ENCODE peak calls at places on chromosomes 2 and 18, in eight cellular contexts. One of them, this sample, is unnamed.

GRCh38 chr18:7902399-7902839 is 335.3 kb downstream of the PTPRM start:
- DNase-seq in sciatic nerve: no peak
- DNase-seq in DND-41: no peak
- DNase-seq in T-helper 17 cell: no peak
- DNase-seq in GDM1: no peak
- DNase-seq in HS-5: no peak
- DNase-seq in progenitor cell of endocrine pancreas: no peak
- DNase-seq in T-helper 1 cell: no peak
- DNase-seq in this sample: no peak

GRCh38 chr2:121246704-121247255 is 38.2 kb downstream of the TFCP2L1 start:
- DNase-seq in sciatic nerve: peak; percentile 18
- DNase-seq in DND-41: no peak
- DNase-seq in T-helper 17 cell: no peak
- DNase-seq in GDM1: no peak
- DNase-seq in HS-5: no peak
- DNase-seq in progenitor cell of endocrine pancreas: no peak
- DNase-seq in T-helper 1 cell: no peak
- DNase-seq in this sample: peak; percentile 43

GRCh38 chr2:210663574-210663973 is 107.2 kb downstream of the CPS1 start:
- DNase-seq in sciatic nerve: no peak
- DNase-seq in DND-41: no peak
- DNase-seq in T-helper 17 cell: no peak
- DNase-seq in GDM1: no peak
- DNase-seq in HS-5: no peak
- DNase-seq in progenitor cell of endocrine pancreas: no peak
- DNase-seq in T-helper 1 cell: no peak
- DNase-seq in this sample: no peak

GRCh38 chr18:11902522-11903292 is 5.4 kb downstream of the MPPE1 start:
- DNase-seq in sciatic nerve: no peak
- DNase-seq in DND-41: no peak
- DNase-seq in T-helper 17 cell: no peak
- DNase-seq in GDM1: no peak
- DNase-seq in HS-5: no peak
- DNase-seq in progenitor cell of endocrine pancreas: no peak
- DNase-seq in T-helper 1 cell: no peak
- DNase-seq in this sample: no peak

GRCh38 chr2:101223814-101224231 is 28.9 kb upstream of the CNOT11 start:
- DNase-seq in sciatic nerve: no peak
- DNase-seq in DND-41: peak; percentile 93
- DNase-seq in T-helper 17 cell: no peak
- DNase-seq in GDM1: peak; percentile 83
- DNase-seq in HS-5: no peak
- DNase-seq in progenitor cell of endocrine pancreas: no peak
- DNase-seq in T-helper 1 cell: peak; percentile 13
- DNase-seq in this sample: no peak

GRCh38 chr2:197168705-197169104 is 141.9 kb downstream of the ANKRD44 start:
- DNase-seq in sciatic nerve: peak; percentile 76
- DNase-seq in DND-41: peak; percentile 75
- DNase-seq in T-helper 17 cell: peak; percentile 31
- DNase-seq in GDM1: peak; percentile 75
- DNase-seq in HS-5: no peak
- DNase-seq in progenitor cell of endocrine pancreas: peak; percentile 41
- DNase-seq in T-helper 1 cell: peak; percentile 42
- DNase-seq in this sample: peak; percentile 68

GRCh38 chr18:36183987-36184386 is 3.3 kb upstream of the MOCOS start:
- DNase-seq in sciatic nerve: no peak
- DNase-seq in DND-41: no peak
- DNase-seq in T-helper 17 cell: no peak
- DNase-seq in GDM1: no peak
- DNase-seq in HS-5: no peak
- DNase-seq in progenitor cell of endocrine pancreas: no peak
- DNase-seq in T-helper 1 cell: no peak
- DNase-seq in this sample: no peak

GRCh38 chr2:17869128-17869527 is 9.3 kb upstream of the KCNS3 start:
- DNase-seq in sciatic nerve: no peak
- DNase-seq in DND-41: no peak
- DNase-seq in T-helper 17 cell: no peak
- DNase-seq in GDM1: no peak
- DNase-seq in HS-5: no peak
- DNase-seq in progenitor cell of endocrine pancreas: no peak
- DNase-seq in T-helper 1 cell: no peak
- DNase-seq in this sample: no peak

GRCh38 chr2:71856709-71857525 is 290.7 kb downstream of the CYP26B1 start:
- DNase-seq in sciatic nerve: no peak
- DNase-seq in DND-41: peak; percentile 56
- DNase-seq in T-helper 17 cell: no peak
- DNase-seq in GDM1: no peak
- DNase-seq in HS-5: no peak
- DNase-seq in progenitor cell of endocrine pancreas: no peak
- DNase-seq in T-helper 1 cell: no peak
- DNase-seq in this sample: peak; percentile 54

GRCh38 chr2:146634256-146635068 is 1210.4 kb upstream of the ACVR2A start:
- DNase-seq in sciatic nerve: no peak
- DNase-seq in DND-41: no peak
- DNase-seq in T-helper 17 cell: no peak
- DNase-seq in GDM1: no peak
- DNase-seq in HS-5: peak; percentile 86
- DNase-seq in progenitor cell of endocrine pancreas: no peak
- DNase-seq in T-helper 1 cell: no peak
- DNase-seq in this sample: no peak

GRCh38 chr2:196140213-196140612 is 31.2 kb downstream of the STK17B start:
- DNase-seq in sciatic nerve: no peak
- DNase-seq in DND-41: no peak
- DNase-seq in T-helper 17 cell: no peak
- DNase-seq in GDM1: no peak
- DNase-seq in HS-5: no peak
- DNase-seq in progenitor cell of endocrine pancreas: no peak
- DNase-seq in T-helper 1 cell: no peak
- DNase-seq in this sample: no peak

GRCh38 chr2:99729104-99729503 is 239.3 kb upstream of the REV1 start:
- DNase-seq in sciatic nerve: no peak
- DNase-seq in DND-41: no peak
- DNase-seq in T-helper 17 cell: no peak
- DNase-seq in GDM1: no peak
- DNase-seq in HS-5: no peak
- DNase-seq in progenitor cell of endocrine pancreas: no peak
- DNase-seq in T-helper 1 cell: no peak
- DNase-seq in this sample: no peak

GRCh38 chr2:1591978-1592907 is 152.1 kb downstream of the PXDN start:
- DNase-seq in sciatic nerve: peak; percentile 80
- DNase-seq in DND-41: no peak
- DNase-seq in T-helper 17 cell: no peak
- DNase-seq in GDM1: no peak
- DNase-seq in HS-5: no peak
- DNase-seq in progenitor cell of endocrine pancreas: peak; percentile 36
- DNase-seq in T-helper 1 cell: no peak
- DNase-seq in this sample: no peak

GRCh38 chr2:202072737-202073396 is at the start of gene KIAA2012:
- DNase-seq in sciatic nerve: no peak
- DNase-seq in DND-41: no peak
- DNase-seq in T-helper 17 cell: no peak
- DNase-seq in GDM1: no peak
- DNase-seq in HS-5: no peak
- DNase-seq in progenitor cell of endocrine pancreas: no peak
- DNase-seq in T-helper 1 cell: no peak
- DNase-seq in this sample: no peak

GRCh38 chr2:218229851-218230250 is 12.9 kb downstream of the ARPC2 start:
- DNase-seq in sciatic nerve: no peak
- DNase-seq in DND-41: peak; percentile 39
- DNase-seq in T-helper 17 cell: no peak
- DNase-seq in GDM1: no peak
- DNase-seq in HS-5: no peak
- DNase-seq in progenitor cell of endocrine pancreas: no peak
- DNase-seq in T-helper 1 cell: no peak
- DNase-seq in this sample: no peak

GRCh38 chr2:164014068-164014577 is 278.3 kb upstream of the FIGN start:
- DNase-seq in sciatic nerve: no peak
- DNase-seq in DND-41: no peak
- DNase-seq in T-helper 17 cell: no peak
- DNase-seq in GDM1: no peak
- DNase-seq in HS-5: no peak
- DNase-seq in progenitor cell of endocrine pancreas: no peak
- DNase-seq in T-helper 1 cell: no peak
- DNase-seq in this sample: no peak

GRCh38 chr2:193627187-193627917 is 1432.6 kb upstream of the TMEFF2 start:
- DNase-seq in sciatic nerve: no peak
- DNase-seq in DND-41: no peak
- DNase-seq in T-helper 17 cell: no peak
- DNase-seq in GDM1: no peak
- DNase-seq in HS-5: no peak
- DNase-seq in progenitor cell of endocrine pancreas: no peak
- DNase-seq in T-helper 1 cell: no peak
- DNase-seq in this sample: no peak

GRCh38 chr2:55092439-55092838 is 42.2 kb upstream of the RTN4 start:
- DNase-seq in sciatic nerve: no peak
- DNase-seq in DND-41: no peak
- DNase-seq in T-helper 17 cell: no peak
- DNase-seq in GDM1: no peak
- DNase-seq in HS-5: no peak
- DNase-seq in progenitor cell of endocrine pancreas: no peak
- DNase-seq in T-helper 1 cell: no peak
- DNase-seq in this sample: no peak

GRCh38 chr2:68812256-68812655 is 58.9 kb downstream of the BMP10 start:
- DNase-seq in sciatic nerve: no peak
- DNase-seq in DND-41: no peak
- DNase-seq in T-helper 17 cell: no peak
- DNase-seq in GDM1: no peak
- DNase-seq in HS-5: no peak
- DNase-seq in progenitor cell of endocrine pancreas: no peak
- DNase-seq in T-helper 1 cell: no peak
- DNase-seq in this sample: no peak

GRCh38 chr2:27353762-27354596 is 2.6 kb downstream of the GTF3C2 start:
- DNase-seq in sciatic nerve: no peak
- DNase-seq in DND-41: no peak
- DNase-seq in T-helper 17 cell: no peak
- DNase-seq in GDM1: no peak
- DNase-seq in HS-5: no peak
- DNase-seq in progenitor cell of endocrine pancreas: no peak
- DNase-seq in T-helper 1 cell: no peak
- DNase-seq in this sample: no peak

GRCh38 chr18:48073231-48073930 is 142.9 kb upstream of the SMAD2 start:
- DNase-seq in sciatic nerve: no peak
- DNase-seq in DND-41: no peak
- DNase-seq in T-helper 17 cell: no peak
- DNase-seq in GDM1: no peak
- DNase-seq in HS-5: no peak
- DNase-seq in progenitor cell of endocrine pancreas: no peak
- DNase-seq in T-helper 1 cell: no peak
- DNase-seq in this sample: no peak

GRCh38 chr2:69588945-69589344 is 54.6 kb downstream of the AAK1 start:
- DNase-seq in sciatic nerve: no peak
- DNase-seq in DND-41: no peak
- DNase-seq in T-helper 17 cell: no peak
- DNase-seq in GDM1: no peak
- DNase-seq in HS-5: no peak
- DNase-seq in progenitor cell of endocrine pancreas: no peak
- DNase-seq in T-helper 1 cell: no peak
- DNase-seq in this sample: no peak

GRCh38 chr2:133568172-133568571 is at the start of gene NCKAP5:
- DNase-seq in sciatic nerve: peak; percentile 61
- DNase-seq in DND-41: no peak
- DNase-seq in T-helper 17 cell: no peak
- DNase-seq in GDM1: no peak
- DNase-seq in HS-5: no peak
- DNase-seq in progenitor cell of endocrine pancreas: no peak
- DNase-seq in T-helper 1 cell: no peak
- DNase-seq in this sample: no peak

GRCh38 chr2:68689553-68690537 is 44.8 kb upstream of the ARHGAP25 start:
- DNase-seq in sciatic nerve: no peak
- DNase-seq in DND-41: no peak
- DNase-seq in T-helper 17 cell: no peak
- DNase-seq in GDM1: peak; percentile 37
- DNase-seq in HS-5: no peak
- DNase-seq in progenitor cell of endocrine pancreas: no peak
- DNase-seq in T-helper 1 cell: no peak
- DNase-seq in this sample: no peak

GRCh38 chr2:172169611-172170010 is 66.9 kb upstream of the DLX2 start:
- DNase-seq in sciatic nerve: no peak
- DNase-seq in DND-41: no peak
- DNase-seq in T-helper 17 cell: no peak
- DNase-seq in GDM1: no peak
- DNase-seq in HS-5: no peak
- DNase-seq in progenitor cell of endocrine pancreas: no peak
- DNase-seq in T-helper 1 cell: no peak
- DNase-seq in this sample: no peak

GRCh38 chr2:176105078-176105726 is 1.9 kb upstream of the HOXD11 start:
- DNase-seq in sciatic nerve: no peak
- DNase-seq in DND-41: no peak
- DNase-seq in T-helper 17 cell: no peak
- DNase-seq in GDM1: no peak
- DNase-seq in HS-5: no peak
- DNase-seq in progenitor cell of endocrine pancreas: no peak
- DNase-seq in T-helper 1 cell: no peak
- DNase-seq in this sample: no peak

GRCh38 chr18:42828881-42829280 is 286.6 kb downstream of the RIT2 start:
- DNase-seq in sciatic nerve: no peak
- DNase-seq in DND-41: no peak
- DNase-seq in T-helper 17 cell: no peak
- DNase-seq in GDM1: no peak
- DNase-seq in HS-5: no peak
- DNase-seq in progenitor cell of endocrine pancreas: no peak
- DNase-seq in T-helper 1 cell: no peak
- DNase-seq in this sample: no peak

GRCh38 chr2:168538133-168538532 is 82.1 kb downstream of the CERS6 start:
- DNase-seq in sciatic nerve: no peak
- DNase-seq in DND-41: no peak
- DNase-seq in T-helper 17 cell: no peak
- DNase-seq in GDM1: no peak
- DNase-seq in HS-5: no peak
- DNase-seq in progenitor cell of endocrine pancreas: no peak
- DNase-seq in T-helper 1 cell: no peak
- DNase-seq in this sample: no peak

GRCh38 chr18:54939375-54939917 is 19.8 kb downstream of the CCDC68 start:
- DNase-seq in sciatic nerve: no peak
- DNase-seq in DND-41: no peak
- DNase-seq in T-helper 17 cell: no peak
- DNase-seq in GDM1: no peak
- DNase-seq in HS-5: no peak
- DNase-seq in progenitor cell of endocrine pancreas: no peak
- DNase-seq in T-helper 1 cell: no peak
- DNase-seq in this sample: no peak

GRCh38 chr18:67896471-67896870 is 380.0 kb upstream of the DSEL start:
- DNase-seq in sciatic nerve: no peak
- DNase-seq in DND-41: no peak
- DNase-seq in T-helper 17 cell: no peak
- DNase-seq in GDM1: no peak
- DNase-seq in HS-5: no peak
- DNase-seq in progenitor cell of endocrine pancreas: no peak
- DNase-seq in T-helper 1 cell: no peak
- DNase-seq in this sample: no peak

GRCh38 chr2:218882866-218883366 is 2.3 kb downstream of the WNT10A start:
- DNase-seq in sciatic nerve: no peak
- DNase-seq in DND-41: no peak
- DNase-seq in T-helper 17 cell: no peak
- DNase-seq in GDM1: no peak
- DNase-seq in HS-5: no peak
- DNase-seq in progenitor cell of endocrine pancreas: no peak
- DNase-seq in T-helper 1 cell: no peak
- DNase-seq in this sample: no peak

GRCh38 chr2:142682528-142682927 is 194.9 kb upstream of the KYNU start:
- DNase-seq in sciatic nerve: no peak
- DNase-seq in DND-41: no peak
- DNase-seq in T-helper 17 cell: no peak
- DNase-seq in GDM1: peak; percentile 35
- DNase-seq in HS-5: no peak
- DNase-seq in progenitor cell of endocrine pancreas: no peak
- DNase-seq in T-helper 1 cell: no peak
- DNase-seq in this sample: no peak

GRCh38 chr2:40095003-40095402 is 315.9 kb upstream of the THUMPD2 start:
- DNase-seq in sciatic nerve: no peak
- DNase-seq in DND-41: no peak
- DNase-seq in T-helper 17 cell: no peak
- DNase-seq in GDM1: no peak
- DNase-seq in HS-5: no peak
- DNase-seq in progenitor cell of endocrine pancreas: no peak
- DNase-seq in T-helper 1 cell: no peak
- DNase-seq in this sample: no peak

GRCh38 chr2:241637233-241638062 is at the start of gene ATG4B:
- DNase-seq in sciatic nerve: peak; percentile 93
- DNase-seq in DND-41: peak; percentile 78
- DNase-seq in T-helper 17 cell: peak; percentile 71
- DNase-seq in GDM1: peak; percentile 83
- DNase-seq in HS-5: peak; percentile 84
- DNase-seq in progenitor cell of endocrine pancreas: peak; percentile 68
- DNase-seq in T-helper 1 cell: peak; percentile 75
- DNase-seq in this sample: peak; percentile 85

This sample was measured in suprapubic skin.